ENCODE peak calls at places on chromosomes 7 and 10, in five cellular contexts. Q, H, U, M and F are unnamed samples.

GRCh38 chr7:38453187-38453586 is 178.0 kb downstream of the AMPH start:
- DNase-seq in Q (peak; percentile 11), H (no peak), U (no peak), M (no peak), F (no peak)

GRCh38 chr7:129848436-129848835 is 104.3 kb downstream of the UBE2H start:
- DNase-seq in Q (no peak), H (no peak), U (no peak), M (no peak), F (no peak)

GRCh38 chr7:3537210-3537875 is 236.3 kb downstream of the SDK1 start:
- DNase-seq in Q (no peak), H (no peak), U (no peak), M (no peak), F (peak; percentile 66)

GRCh38 chr7:155918720-155919399 is 106.6 kb upstream of the SHH start:
- DNase-seq in Q (no peak), H (no peak), U (peak; percentile 89), M (no peak), F (peak; percentile 73)

GRCh38 chr10:79378383-79378646 is 31.0 kb downstream of the PPIF start:
- DNase-seq in Q (no peak), H (no peak), U (no peak), M (no peak), F (no peak)

GRCh38 chr10:82969405-82969804 is 1094.4 kb downstream of the NRG3 start:
- DNase-seq in Q (peak; percentile 40), H (no peak), U (no peak), M (no peak), F (peak; percentile 35)

GRCh38 chr7:88183051-88183450 is 36.8 kb downstream of the SRI start:
- DNase-seq in Q (no peak), H (no peak), U (peak; percentile 55), M (no peak), F (no peak)

GRCh38 chr7:43108255-43109011 is 4.0 kb upstream of the HECW1 start:
- DNase-seq in Q (peak; percentile 87), H (peak; percentile 64), U (peak; percentile 69), M (peak; percentile 88), F (peak; percentile 69)

GRCh38 chr10:44567471-44567870 is 182.6 kb upstream of the CXCL12 start:
- DNase-seq in Q (no peak), H (no peak), U (no peak), M (no peak), F (no peak)

GRCh38 chr10:123559066-123559822 is 106.9 kb upstream of the GPR26 start:
- DNase-seq in Q (peak; percentile 74), H (peak; percentile 65), U (peak; percentile 64), M (peak; percentile 86), F (peak; percentile 22)

GRCh38 chr10:34229917-34230316 is 585.2 kb downstream of the PARD3 start:
- DNase-seq in Q (no peak), H (no peak), U (no peak), M (no peak), F (no peak)

GRCh38 chr10:81096558-81096957 is 558.9 kb downstream of the SH2D4B start:
- DNase-seq in Q (no peak), H (no peak), U (no peak), M (no peak), F (no peak)
- H3K4me2 ChIP-seq in Q (no peak overlapping the region), H (no peak overlapping the region), U (no peak overlapping the region), M (no peak overlapping the region), F (no peak overlapping the region)

GRCh38 chr10:5547684-5547933 is 22.8 kb downstream of the CALML3 start:
- DNase-seq in Q (no peak), H (no peak), U (no peak), M (no peak), F (no peak)

GRCh38 chr10:5550250-5550545 is 25.4 kb downstream of the CALML3 start:
- DNase-seq in Q (no peak), H (no peak), U (no peak), M (no peak), F (no peak)

GRCh38 chr10:5547934-5548660 is 23.3 kb downstream of the CALML3 start:
- DNase-seq in Q (no peak), H (no peak), U (no peak), M (no peak), F (peak; percentile 34)

GRCh38 chr10:5550621-5551530 is 26.1 kb downstream of the CALML3 start:
- DNase-seq in Q (no peak), H (no peak), U (peak; percentile 66), M (no peak), F (peak; percentile 73)

GRCh38 chr10:5549462-5550249 is 24.9 kb downstream of the CALML3 start:
- DNase-seq in Q (no peak), H (no peak), U (no peak), M (no peak), F (no peak)
- H3K23ac ChIP-seq in Q (no peak overlapping the region), H (no peak overlapping the region), U (no peak overlapping the region), M (no peak overlapping the region), F (no peak overlapping the region)

DNA sequence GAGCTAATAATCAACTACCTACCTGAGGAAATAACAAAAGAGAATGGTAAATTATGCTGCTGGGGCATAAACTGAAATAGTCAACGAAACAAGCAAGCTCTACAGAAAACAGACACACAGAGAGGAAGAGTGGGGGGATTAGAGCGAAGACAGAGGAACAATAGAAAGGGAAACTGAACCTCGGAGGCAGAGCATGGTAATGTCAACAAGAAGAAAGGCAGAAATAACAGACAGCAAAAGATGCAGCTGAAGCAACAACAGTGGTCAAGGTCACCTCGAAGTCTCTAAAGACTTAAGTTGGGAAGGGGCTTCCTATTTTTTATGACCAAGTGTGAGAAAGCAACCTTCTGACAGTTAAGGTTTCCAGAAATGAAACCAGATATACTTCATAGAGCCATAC is 177.0 kb downstream of the ZNF438 start:
- DNase-seq in Q (no peak), H (no peak), U (no peak), M (no peak), F (no peak)
- H3K4me2 ChIP-seq in Q (no peak overlapping the region), H (no peak overlapping the region), U (no peak overlapping the region), M (no peak overlapping the region), F (no peak overlapping the region)

DNA sequence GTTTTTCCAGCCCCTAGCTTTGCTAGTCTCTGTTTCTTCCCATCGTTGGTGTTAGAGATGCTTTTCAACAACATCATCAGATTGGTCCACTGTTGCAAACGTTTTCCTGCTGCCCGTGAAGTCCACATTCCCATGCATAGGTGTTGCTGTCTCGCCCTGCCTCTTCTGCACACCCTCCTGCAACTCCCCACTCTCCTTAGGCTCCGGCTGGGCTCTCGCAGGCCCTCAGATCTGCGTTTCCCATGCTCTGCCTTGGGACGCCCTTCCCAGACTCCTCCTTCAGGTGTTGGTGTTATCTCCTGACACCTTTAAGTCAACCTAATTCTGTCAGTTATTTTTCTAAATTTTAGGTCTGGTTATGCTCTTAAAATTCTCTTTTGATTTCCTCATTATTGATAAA is 55.0 kb downstream of the ZMYND11 start:
- DNase-seq in Q (no peak), H (no peak), U (no peak), M (peak; percentile 26), F (no peak)
- H3K23ac ChIP-seq in Q (no peak overlapping the region), H (no peak overlapping the region), U (no peak overlapping the region), M (no peak overlapping the region), F (no peak overlapping the region)

DNA sequence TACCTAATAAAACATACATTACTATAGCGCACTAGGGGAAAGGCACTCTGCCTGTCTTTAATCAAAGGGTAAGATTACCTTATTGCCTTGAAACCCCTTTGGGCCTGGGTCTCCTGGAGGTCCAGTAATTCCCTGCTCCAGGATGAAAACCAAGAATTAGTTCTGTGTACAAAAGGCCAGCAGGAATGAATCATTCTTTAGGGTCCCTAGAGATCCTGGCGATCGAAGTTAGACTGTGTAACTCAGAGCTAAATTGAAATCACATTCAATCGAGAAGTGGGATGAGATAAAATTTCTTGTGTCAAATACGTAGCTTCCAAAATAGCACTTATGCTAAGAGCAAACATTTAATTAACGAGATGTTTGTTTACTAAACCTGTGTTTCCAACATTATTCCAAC is 29.7 kb downstream of the COL28A1 start:
- DNase-seq in Q (no peak), H (no peak), U (no peak), M (no peak), F (no peak)
- H3K4me2 ChIP-seq in Q (no peak overlapping the region), H (no peak overlapping the region), U (no peak overlapping the region), M (no peak overlapping the region), F (no peak overlapping the region)